ENCODE peak calls at places on chromosome X, in four cellular contexts. X is naive thymus-derived CD4-positive, alpha-beta T cell; B is uterus; N is esophagus squamous epithelium. Z is an unnamed sample.

GRCh38 chrX:121308276-121308805 is 260.9 kb downstream of the GLUD2 start:
- DNase-seq in X (peak), B (peak), N (no peak), Z (no peak)

GRCh38 chrX:152958047-152958446 is 35.9 kb downstream of the PNMA5 start:
- DNase-seq in X (peak), B (no peak), N (no peak), Z (no peak)

GRCh38 chrX:16205840-16206239 is 38.6 kb downstream of the MAGEB17 start:
- DNase-seq in X (no peak), B (no peak), N (no peak), Z (no peak)

GRCh38 chrX:33204889-33205288 is 6.5 kb downstream of the DMD start:
- DNase-seq in X (no peak), B (peak), N (no peak), Z (no peak)

GRCh38 chrX:3290561-3290960 is 55.9 kb downstream of the MXRA5 start:
- DNase-seq in X (no peak), B (no peak), N (no peak), Z (no peak)

GRCh38 chrX:133414399-133415275 is 652 bp downstream of the GPC4 start:
- DNase-seq in X (no peak), B (peak), N (no peak), Z (no peak)

GRCh38 chrX:133229361-133229760 is 11.2 kb upstream of the TFDP3 start:
- DNase-seq in X (no peak), B (no peak), N (no peak), Z (no peak)

GRCh38 chrX:9048801-9049200 is 14.9 kb upstream of the FAM9B start:
- DNase-seq in X (no peak), B (no peak), N (no peak), Z (no peak)

GRCh38 chrX:108199691-108200090 is 108.1 kb downstream of the ATG4A start:
- DNase-seq in X (no peak), B (no peak), N (no peak), Z (no peak)

GRCh38 chrX:63784346-63784901 is 590 bp downstream of the ARHGEF9 start:
- DNase-seq in X (no peak), B (no peak), N (no peak), Z (no peak)

GRCh38 chrX:153646620-153647373 is at the start of gene DUSP9:
- DNase-seq in X (no peak), B (peak), N (no peak), Z (no peak)

GRCh38 chrX:57241967-57242366 is 44.5 kb upstream of the FAAH2 start:
- DNase-seq in X (no peak), B (no peak), N (no peak), Z (no peak)

GRCh38 chrX:153780678-153781427 is at the start of gene SRPK3:
- DNase-seq in X (no peak), B (peak), N (no peak), Z (no peak)

GRCh38 chrX:15616531-15616930 is 15.8 kb upstream of the ACE2 start:
- DNase-seq in X (no peak), B (no peak), N (no peak), Z (no peak)

GRCh38 chrX:112947981-112948380 is 107.3 kb upstream of the AMOT start:
- DNase-seq in X (no peak), B (no peak), N (no peak), Z (no peak)

GRCh38 chrX:318739-319578 is at the start of gene GTPBP6:
- DNase-seq in X (peak), B (peak), N (no peak), Z (peak)

GRCh38 chrX:283115-283845 is 2.1 kb downstream of the PLCXD1 start:
- DNase-seq in X (peak), B (peak), N (no peak), Z (peak)

GRCh38 chrX:45400380-45400779 is 199.7 kb upstream of the DIPK2B start:
- DNase-seq in X (no peak), B (no peak), N (no peak), Z (no peak)

GRCh38 chrX:49166914-49167739 is 4.6 kb downstream of the MAGIX start:
- DNase-seq in X (no peak), B (peak), N (no peak), Z (peak)

GRCh38 chrX:40005290-40006011 is 92.3 kb downstream of the BCOR start:
- DNase-seq in X (no peak), B (peak), N (no peak), Z (no peak)
- H3K4me3 ChIP-seq in X (peak), B (peak), N (peak), Z (peak)

GRCh38 chrX:13815664-13816063 is 1.2 kb downstream of the GPM6B start:
- DNase-seq in X (no peak), B (no peak), N (no peak), Z (no peak)
- H3K4me3 ChIP-seq in X (no peak), B (no peak), N (no peak), Z (no peak)

GRCh38 chrX:53087378-53087777 is 5.2 kb downstream of the TSPYL2 start:
- DNase-seq in X (no peak), B (no peak), N (no peak), Z (no peak)
- H3K4me3 ChIP-seq in X (no peak), B (no peak), N (no peak), Z (no peak)

GRCh38 chrX:103220511-103221406 is 5.9 kb downstream of the BEX4 start:
- DNase-seq in X (no peak), B (no peak), N (no peak), Z (no peak)

GRCh38 chrX:103211012-103211715 is 3.7 kb upstream of the BEX4 start:
- DNase-seq in X (peak), B (peak), N (no peak), Z (no peak)

GRCh38 chrX:103212749-103213457 is 2.0 kb upstream of the BEX4 start:
- DNase-seq in X (no peak), B (no peak), N (no peak), Z (no peak)

GRCh38 chrX:103215037-103215767 is at the start of gene BEX4:
- DNase-seq in X (peak), B (peak), N (peak), Z (peak)

GRCh38 chrX:103215768-103216085 is 819 bp downstream of the BEX4 start:
- DNase-seq in X (no peak), B (no peak), N (no peak), Z (no peak)
- H3K4me3 ChIP-seq in X (peak), B (peak), N (peak), Z (peak)

DNA sequence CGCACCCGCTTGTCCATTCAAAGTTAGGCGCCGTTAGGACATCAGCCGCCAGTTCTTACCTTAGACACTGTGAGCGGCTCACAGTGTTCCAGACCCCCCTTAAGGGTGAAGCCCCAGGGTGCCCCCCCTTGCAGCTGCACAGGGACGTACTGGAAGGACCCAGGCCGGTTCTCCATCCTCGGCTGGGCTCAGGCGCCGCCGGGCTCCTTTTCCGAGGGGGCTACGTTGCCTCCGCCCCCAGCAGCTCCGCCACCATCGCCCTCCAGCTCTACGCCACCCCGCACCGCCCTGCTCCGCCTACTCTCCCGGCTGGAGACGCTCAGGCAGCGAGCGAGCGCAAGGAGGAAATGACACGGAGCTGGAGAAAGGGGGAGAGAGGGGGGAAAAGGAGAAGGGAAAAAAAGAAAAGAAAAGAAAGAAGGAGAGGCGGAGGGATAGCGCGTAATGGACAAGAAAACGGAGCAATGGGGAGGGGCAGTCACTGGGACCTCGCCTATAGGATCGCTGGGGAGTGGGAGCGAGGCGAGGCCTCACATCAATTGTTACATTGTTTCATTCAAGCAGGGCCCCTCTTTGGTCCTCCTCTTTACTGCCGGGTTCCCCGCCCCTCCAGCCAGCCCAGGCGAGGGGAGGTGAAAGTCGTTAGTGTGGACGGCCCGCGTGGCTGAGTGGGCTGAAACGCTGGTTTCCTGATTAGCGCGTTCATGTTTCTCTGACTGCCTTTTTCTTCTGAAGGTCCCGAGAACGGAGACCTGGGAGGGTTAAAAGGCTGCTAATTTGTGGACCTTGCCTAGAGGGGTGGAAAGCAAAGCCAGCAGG is at the start of gene SHROOM4:
- DNase-seq in X (no peak), B (peak), N (no peak), Z (no peak)
- H3K4me3 ChIP-seq in X (no peak), B (peak), N (peak), Z (peak)

GRCh38 chrX:155985208-155985607 is 12.3 kb upstream of the IL9R start:
- DNase-seq in X (no peak), B (no peak), N (no peak), Z (no peak)

DNA sequence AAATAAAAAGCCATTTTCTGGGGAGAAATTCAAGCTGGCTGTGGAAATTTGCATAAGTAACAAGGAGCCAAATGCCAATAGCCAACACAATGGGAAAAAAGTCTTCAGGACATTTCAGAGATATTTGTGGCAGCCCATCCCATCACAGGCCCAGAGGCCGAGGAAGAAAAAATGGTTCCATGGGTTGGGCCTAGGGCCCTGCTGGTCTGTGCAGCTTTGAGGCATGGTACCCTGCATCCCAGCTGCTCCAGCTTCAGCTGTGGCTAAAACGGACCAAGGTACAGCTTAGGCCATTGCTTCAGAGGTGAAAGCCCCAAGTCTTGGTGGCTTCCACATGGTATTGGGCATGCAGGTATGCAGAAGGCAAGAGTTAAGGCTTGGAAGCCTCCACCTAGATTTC is 14.2 kb upstream of the IL9R start:
- DNase-seq in X (no peak), B (no peak), N (no peak), Z (no peak)
- H3K4me3 ChIP-seq in X (no peak), B (no peak), N (no peak), Z (no peak)

GRCh38 chrX:13763489-13763888 is 28.9 kb downstream of the OFD1 start:
- DNase-seq in X (no peak), B (no peak), N (no peak), Z (peak)

GRCh38 chrX:13761606-13762005 is 27.1 kb downstream of the OFD1 start:
- DNase-seq in X (no peak), B (no peak), N (no peak), Z (no peak)

GRCh38 chrX:13762015-13762414 is 27.5 kb downstream of the OFD1 start:
- DNase-seq in X (no peak), B (no peak), N (no peak), Z (no peak)

GRCh38 chrX:13764765-13765164 is 30.2 kb downstream of the OFD1 start:
- DNase-seq in X (no peak), B (no peak), N (no peak), Z (no peak)

DNA sequence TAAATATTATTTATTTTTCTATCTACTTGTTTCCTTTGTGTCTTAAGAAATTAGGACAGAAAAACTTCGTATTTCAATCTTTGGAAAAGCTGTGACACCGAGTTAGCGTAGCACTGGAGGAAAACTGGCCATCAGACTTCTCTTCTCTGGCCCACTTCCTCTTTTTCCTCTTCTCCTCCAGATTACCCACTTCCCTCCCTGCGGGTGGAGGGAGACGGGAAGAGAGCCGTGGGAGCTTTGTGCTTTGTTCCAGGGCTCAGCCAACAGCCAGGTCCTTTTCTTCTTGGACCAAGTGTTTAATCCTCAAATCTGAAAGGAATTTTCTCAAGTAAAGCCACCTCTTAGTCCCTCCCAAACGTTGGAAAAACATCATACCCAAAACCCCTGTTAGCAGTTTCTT is 29.7 kb downstream of the OFD1 start:
- DNase-seq in X (no peak), B (no peak), N (no peak), Z (no peak)
- H3K4me3 ChIP-seq in X (no peak), B (no peak), N (no peak), Z (no peak)

DNA sequence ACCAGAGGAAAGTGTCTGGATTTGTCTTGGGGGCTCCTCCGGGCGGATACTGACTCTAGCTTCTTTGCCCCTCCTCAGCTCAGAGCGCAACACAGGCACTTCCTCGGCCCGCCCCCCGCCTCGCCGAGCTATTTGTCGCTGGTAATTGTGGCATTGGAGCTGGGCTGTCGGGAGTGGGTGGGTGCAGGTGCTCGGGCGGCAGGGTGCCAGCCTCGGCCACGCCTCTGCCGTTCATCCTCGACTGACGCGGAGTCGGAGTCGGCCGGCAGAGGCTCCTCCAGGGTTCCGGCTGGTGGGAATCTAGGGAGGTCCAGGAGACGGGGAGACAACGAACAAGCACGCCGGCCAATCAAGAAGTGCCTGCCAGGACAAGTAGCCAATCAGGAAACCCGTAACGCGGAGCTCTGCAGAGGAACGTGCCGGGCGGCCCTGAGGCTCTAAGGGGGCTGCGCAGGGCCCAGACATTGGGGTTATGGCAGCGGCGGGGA is 3.9 kb upstream of the SYN1 start:
- DNase-seq in X (peak), B (no peak), N (no peak), Z (no peak)
- H3K4me3 ChIP-seq in X (peak), B (no peak), N (no peak), Z (peak)

Z was measured in thoracic aorta.